ENCODE peak calls at places on chromosomes 13 and 19, in seven cellular contexts. E, T, U, G, N, J and C are unnamed samples.

GRCh38 chr13:27449936-27450828 is at the start of gene MTIF3:
- DNase-seq in E (peak), U (peak), G (peak), J (peak), N (peak), T (peak), C (peak)

GRCh38 chr19:8610041-8610927 is at the start of gene ADAMTS10:
- DNase-seq in J (no peak), G (peak), E (peak), N (no peak), U (no peak), T (peak), C (no peak)

GRCh38 chr13:40401911-40402776 is 264.3 kb downstream of the FOXO1 start:
- DNase-seq in T (peak), G (peak), U (peak), E (peak), N (peak), J (no peak), C (peak)

GRCh38 chr19:55526216-55527196 is 10.4 kb downstream of the SBK2 start:
- DNase-seq in N (no peak), U (no peak), J (no peak), T (peak), E (no peak), G (peak), C (peak)

GRCh38 chr19:41871573-41872383 is 5.3 kb upstream of the CD79A start:
- DNase-seq in U (no peak), J (peak), E (no peak), T (no peak), N (no peak), G (no peak), C (no peak)

GRCh38 chr19:41541990-41542584 is 33.9 kb upstream of the CEACAM21 start:
- DNase-seq in U (no peak), T (peak), E (peak), J (no peak), N (peak), G (peak), C (peak)

GRCh38 chr13:39776439-39776838 is 121.0 kb downstream of the COG6 start:
- DNase-seq in U (no peak), N (no peak), J (no peak), E (no peak), G (no peak), T (no peak), C (no peak)

GRCh38 chr19:34135401-34135800 is 36.9 kb upstream of the LSM14A start:
- DNase-seq in U (no peak), T (no peak), J (no peak), N (no peak), G (no peak), E (no peak), C (peak)

GRCh38 chr19:34669305-34669704 is 7.7 kb downstream of the SCGB2B2 start:
- DNase-seq in U (no peak), G (no peak), E (no peak), T (no peak), N (no peak), J (no peak), C (no peak)

GRCh38 chr19:45643024-45643926 is 4.1 kb upstream of the EML2 start:
- DNase-seq in E (peak), G (peak), N (peak), T (peak), J (peak), U (peak), C (peak)

GRCh38 chr19:14073925-14074838 is 1.6 kb downstream of the MISP3 start:
- DNase-seq in U (no peak), E (peak), N (no peak), J (no peak), T (no peak), G (no peak), C (no peak)

GRCh38 chr13:77740931-77741586 is 43.6 kb downstream of the SLAIN1 start:
- DNase-seq in N (no peak), G (no peak), U (no peak), J (no peak), T (no peak), E (no peak), C (no peak)

GRCh38 chr19:12689581-12690216 is 1.9 kb downstream of the GNG14 start:
- DNase-seq in N (no peak), G (no peak), T (no peak), E (no peak), J (no peak), U (no peak), C (no peak)

GRCh38 chr13:43537124-43537523 is 249.6 kb downstream of the ENOX1 start:
- DNase-seq in T (no peak), J (no peak), E (no peak), N (no peak), U (no peak), G (no peak), C (no peak)

GRCh38 chr19:54421521-54421920 is 6.3 kb downstream of the TTYH1 start:
- DNase-seq in G (no peak), T (no peak), N (no peak), U (no peak), E (no peak), J (no peak), C (no peak)

GRCh38 chr19:10009714-10010224 is 535 bp downstream of the COL5A3 start:
- DNase-seq in E (no peak), T (no peak), J (no peak), G (no peak), U (peak), N (no peak), C (no peak)

GRCh38 chr19:17415107-17415506 is 4.7 kb upstream of the MVB12A start:
- DNase-seq in T (no peak), G (no peak), J (no peak), E (no peak), U (no peak), N (no peak), C (no peak)

GRCh38 chr13:30805603-30806011 is 70.3 kb downstream of the ALOX5AP start:
- DNase-seq in E (no peak), J (no peak), T (peak), G (no peak), U (no peak), N (no peak), C (peak)

GRCh38 chr13:85632526-85633215 is 166.5 kb downstream of the SLITRK6 start:
- DNase-seq in G (no peak), E (no peak), U (no peak), J (no peak), T (no peak), N (no peak), C (no peak)

GRCh38 chr13:93727301-93728141 is 500.9 kb downstream of the GPC6 start:
- DNase-seq in E (no peak), N (no peak), T (no peak), G (no peak), U (no peak), J (no peak), C (no peak)

GRCh38 chr19:36115453-36116343 is at the start of gene TBCB:
- DNase-seq in E (peak), G (peak), N (peak), J (peak), T (no peak), U (peak), C (peak)

GRCh38 chr13:61417171-61417570 is 1.5 kb upstream of the PCDH20 start:
- DNase-seq in U (no peak), T (no peak), E (no peak), G (no peak), J (no peak), N (no peak), C (no peak)

GRCh38 chr13:33649212-33649917 is 168.6 kb upstream of the RFC3 start:
- DNase-seq in J (no peak), N (no peak), G (no peak), T (no peak), U (no peak), E (no peak), C (no peak)

GRCh38 chr13:31067416-31068118 is 94.1 kb downstream of the HSPH1 start:
- DNase-seq in E (no peak), J (no peak), U (no peak), N (no peak), T (no peak), G (no peak), C (no peak)

GRCh38 chr19:33740811-33741396 is 55.8 kb upstream of the KCTD15 start:
- DNase-seq in T (no peak), U (no peak), E (no peak), G (peak), N (no peak), J (no peak), C (peak)

GRCh38 chr19:43673702-43674629 is 4.0 kb upstream of the PLAUR start:
- DNase-seq in N (no peak), J (no peak), T (no peak), U (no peak), G (no peak), E (no peak), C (no peak)

GRCh38 chr19:14337510-14337909 is 43.7 kb upstream of the ADGRE5 start:
- DNase-seq in N (no peak), E (no peak), U (no peak), G (no peak), T (no peak), J (no peak), C (no peak)

GRCh38 chr19:48398329-48399235 is 5.1 kb downstream of the GRIN2D start:
- DNase-seq in J (peak), E (peak), T (peak), U (no peak), N (peak), G (peak), C (peak)

GRCh38 chr19:48397263-48397635 is 3.8 kb downstream of the GRIN2D start:
- DNase-seq in E (no peak), G (no peak), U (no peak), N (peak), T (no peak), J (no peak), C (no peak)

GRCh38 chr19:48397636-48398328 is 4.3 kb downstream of the GRIN2D start:
- DNase-seq in J (no peak), T (no peak), N (peak), E (no peak), G (no peak), U (no peak), C (no peak)

GRCh38 chr19:48401277-48401676 is 7.8 kb downstream of the GRIN2D start:
- DNase-seq in J (no peak), T (no peak), U (no peak), E (no peak), N (no peak), G (no peak), C (no peak)

GRCh38 chr19:48400018-48400742 is 6.7 kb downstream of the GRIN2D start:
- DNase-seq in E (peak), U (no peak), N (no peak), J (no peak), T (peak), G (peak), C (peak)
- TF ChIP-seq POLR2A in E (no peak), U (no peak), N (no peak), J (no peak), T (no peak), G (no peak), C (no peak)

GRCh38 chr19:29665826-29666633 is 769 bp downstream of the PLEKHF1 start:
- DNase-seq in N (no peak), J (no peak), E (no peak), U (no peak), G (peak), T (peak), C (peak)
- TF ChIP-seq POLR2A in N (peak), J (no peak), E (no peak), U (peak), G (peak), T (no peak), C (no peak)

DNA sequence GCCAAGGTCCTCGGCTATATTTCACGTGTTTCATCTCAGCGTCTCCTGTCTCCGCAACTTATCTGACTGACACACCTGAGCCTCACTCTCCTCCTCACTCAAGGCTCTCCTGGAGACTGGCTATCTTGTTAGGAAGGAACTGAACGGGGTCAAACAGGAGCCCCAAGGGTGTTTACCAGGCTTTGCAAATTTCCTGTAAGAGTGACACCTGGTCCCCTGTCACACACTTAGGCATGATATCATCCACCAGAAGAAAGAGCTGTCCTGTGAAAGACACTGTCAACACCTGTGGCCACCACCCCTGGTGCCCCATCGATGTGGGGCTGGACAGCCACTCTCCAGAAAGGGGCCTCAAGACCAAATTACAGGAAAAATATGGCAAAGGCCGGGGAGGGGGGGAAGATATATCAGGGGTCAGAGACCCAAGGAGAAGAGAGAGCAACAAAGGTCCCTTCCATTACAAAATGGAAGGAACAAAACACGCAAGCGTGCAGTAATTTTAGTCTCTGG is 2.9 kb downstream of the CD70 start:
- DNase-seq in N (no peak), U (no peak), G (no peak), E (no peak), T (no peak), J (no peak), C (no peak)
- TF ChIP-seq POLR2A in N (no peak), U (no peak), G (no peak), E (no peak), T (no peak), J (no peak), C (no peak)

GRCh38 chr13:23202383-23202782 is 21.6 kb downstream of the SGCG start:
- DNase-seq in N (no peak), U (no peak), G (no peak), E (no peak), J (no peak), T (no peak), C (no peak)
- TF ChIP-seq POLR2A in N (no peak), U (no peak), G (no peak), E (no peak), J (no peak), T (no peak), C (no peak)

DNA sequence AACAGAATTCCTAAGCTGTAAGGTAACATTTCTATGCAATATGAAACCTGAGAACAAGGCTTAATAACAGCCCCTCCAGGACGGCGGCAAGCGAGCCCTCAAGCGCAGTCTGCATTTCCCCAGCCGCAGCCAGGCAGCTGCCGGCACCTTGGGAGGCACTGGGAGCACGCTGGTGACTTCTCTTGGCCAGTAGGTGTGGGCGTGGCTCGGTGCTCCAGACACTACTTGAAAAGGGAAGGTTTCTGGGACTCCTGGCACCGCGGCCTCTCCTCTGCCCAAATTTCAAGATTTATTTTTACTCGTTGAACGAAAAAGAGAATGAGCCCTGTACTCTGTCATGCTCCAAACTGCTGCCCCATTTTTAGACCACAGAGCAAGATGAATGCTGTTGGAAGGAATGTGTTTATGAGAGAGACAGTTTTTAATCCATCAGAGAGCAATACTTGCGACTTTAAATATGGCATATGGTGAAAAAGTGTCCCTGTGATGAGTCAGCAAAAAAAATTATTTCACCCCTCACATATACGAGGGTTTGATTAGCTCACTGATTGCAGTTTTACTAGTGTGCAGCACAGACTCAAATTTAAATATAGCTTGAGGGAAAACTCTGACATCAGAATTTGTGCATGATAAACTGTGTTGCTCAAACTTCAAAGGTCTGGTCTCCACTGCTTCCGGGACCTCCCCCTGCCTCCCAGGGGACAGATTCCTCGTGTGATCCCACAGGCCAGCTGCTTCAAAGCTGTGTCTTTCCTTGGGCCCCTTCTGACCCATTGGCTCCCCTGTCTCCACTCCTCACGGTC is 81.3 kb downstream of the COL4A2 start:
- DNase-seq in U (no peak), J (no peak), G (peak), T (no peak), N (no peak), E (no peak), C (peak)
- TF ChIP-seq POLR2A in U (no peak), J (no peak), G (no peak), T (no peak), N (no peak), E (no peak), C (no peak)

DNA sequence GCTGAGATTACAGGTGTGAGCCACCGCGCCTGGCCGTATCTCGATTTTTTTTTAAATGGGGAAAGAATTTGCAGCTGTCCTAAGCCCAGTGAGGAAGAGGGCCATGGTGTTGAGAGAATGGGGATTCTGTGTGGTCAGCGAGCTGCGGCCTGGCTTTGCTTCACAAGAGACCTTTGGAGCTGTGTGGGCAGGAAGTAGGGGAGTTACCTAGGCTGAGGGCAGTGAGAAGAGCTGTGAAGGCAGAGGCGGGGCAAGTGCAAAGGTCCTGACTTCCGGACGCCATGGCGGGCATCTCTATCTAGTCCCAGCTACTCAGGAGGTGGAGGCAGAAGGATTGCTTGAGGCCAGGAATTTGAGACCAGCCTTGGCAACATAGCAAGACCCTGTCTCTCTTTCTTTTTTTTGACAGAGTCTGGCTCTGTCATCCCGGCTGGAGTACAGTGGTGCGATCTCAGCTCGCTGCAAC is 4.9 kb downstream of the AP2A1 start:
- DNase-seq in E (no peak), U (no peak), J (no peak), N (no peak), T (no peak), G (no peak), C (no peak)
- TF ChIP-seq POLR2A in E (no peak), U (no peak), J (no peak), N (no peak), T (no peak), G (no peak), C (no peak)

GRCh38 chr13:80341098-80341701 is at the start of gene SPRY2:
- DNase-seq in E (peak), G (peak), J (no peak), N (peak), T (peak), U (peak), C (peak)
- TF ChIP-seq POLR2A in E (peak), G (peak), J (no peak), N (peak), T (peak), U (peak), C (peak)